ENCODE peak calls at places on chromosome 10, in seven cellular contexts. M, K, A, N, R, H and I are unnamed samples.
A peak's percentile ranks its signal among the peaks of the same experiment; 100 is the strongest.

GRCh38 chr10:20105931-20106330 is 289.7 kb downstream of the PLXDC2 start:
- DNase-seq in H (no peak), A (no peak), N (no peak), K (no peak), M (peak; percentile 65), R (no peak), I (peak; percentile 43)

GRCh38 chr10:128130051-128130450 is 3.8 kb upstream of the MKI67 start:
- DNase-seq in A (no peak), K (no peak), R (no peak), M (peak; percentile 32), N (no peak), H (no peak), I (peak; percentile 42)

GRCh38 chr10:118251791-118252190 is 90.3 kb downstream of the FAM204A start:
- DNase-seq in M (no peak), K (no peak), N (no peak), H (no peak), R (no peak), A (no peak), I (no peak)

GRCh38 chr10:70773461-70773860 is 11.7 kb downstream of the TBATA start:
- DNase-seq in M (no peak), H (no peak), K (no peak), A (no peak), N (no peak), R (peak; percentile 36), I (no peak)

GRCh38 chr10:35413985-35414861 is 77.9 kb downstream of the CCNY start:
- DNase-seq in N (no peak), A (no peak), K (no peak), H (no peak), M (no peak), R (no peak), I (no peak)

GRCh38 chr10:114389429-114389828 is 14.9 kb downstream of the AFAP1L2 start:
- DNase-seq in A (peak; percentile 62), K (peak; percentile 70), M (peak; percentile 65), H (no peak), R (no peak), N (no peak), I (peak; percentile 54)

GRCh38 chr10:13271552-13272163 is 28.2 kb downstream of the PHYH start:
- DNase-seq in R (peak; percentile 85), A (peak; percentile 40), K (peak; percentile 35), H (peak; percentile 39), M (peak; percentile 25), N (peak; percentile 6), I (peak; percentile 11)

GRCh38 chr10:80924063-80924952 is 386.6 kb downstream of the SH2D4B start:
- DNase-seq in K (no peak), R (no peak), H (peak; percentile 13), N (no peak), A (peak; percentile 51), M (peak; percentile 55), I (peak; percentile 57)

GRCh38 chr10:126062132-126063032 is 166.0 kb downstream of the FANK1 start:
- DNase-seq in K (peak; percentile 72), M (peak; percentile 91), R (peak; percentile 98), H (no peak), N (no peak), A (peak; percentile 89), I (peak; percentile 96)

DNA sequence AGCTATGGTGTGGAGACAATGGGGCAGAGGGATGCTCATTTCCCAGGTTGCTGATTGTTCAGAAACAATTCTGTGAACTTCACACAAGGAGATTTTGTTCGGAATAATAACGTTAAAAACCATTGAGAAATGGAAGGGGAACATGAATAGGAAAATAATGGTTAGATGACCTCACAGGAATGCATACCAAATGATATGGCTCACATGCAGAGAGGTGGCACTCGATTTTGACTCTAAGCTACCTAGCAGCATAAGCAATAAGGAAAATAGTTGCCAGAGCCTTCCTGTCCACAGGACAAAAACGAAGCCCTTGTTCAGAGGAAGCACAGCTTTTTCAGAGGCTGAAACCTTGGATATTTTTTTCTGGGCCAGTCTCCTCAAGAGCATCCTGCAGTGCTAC is 293.1 kb downstream of the ZEB1 start:
- DNase-seq in H (no peak), A (no peak), K (no peak), R (no peak), N (no peak), M (no peak), I (no peak)
- H3K4me3 ChIP-seq in H (no peak overlapping the region), A (no peak overlapping the region), K (no peak overlapping the region), R (no peak overlapping the region), N (no peak overlapping the region), M (no peak overlapping the region), I (no peak overlapping the region)

DNA sequence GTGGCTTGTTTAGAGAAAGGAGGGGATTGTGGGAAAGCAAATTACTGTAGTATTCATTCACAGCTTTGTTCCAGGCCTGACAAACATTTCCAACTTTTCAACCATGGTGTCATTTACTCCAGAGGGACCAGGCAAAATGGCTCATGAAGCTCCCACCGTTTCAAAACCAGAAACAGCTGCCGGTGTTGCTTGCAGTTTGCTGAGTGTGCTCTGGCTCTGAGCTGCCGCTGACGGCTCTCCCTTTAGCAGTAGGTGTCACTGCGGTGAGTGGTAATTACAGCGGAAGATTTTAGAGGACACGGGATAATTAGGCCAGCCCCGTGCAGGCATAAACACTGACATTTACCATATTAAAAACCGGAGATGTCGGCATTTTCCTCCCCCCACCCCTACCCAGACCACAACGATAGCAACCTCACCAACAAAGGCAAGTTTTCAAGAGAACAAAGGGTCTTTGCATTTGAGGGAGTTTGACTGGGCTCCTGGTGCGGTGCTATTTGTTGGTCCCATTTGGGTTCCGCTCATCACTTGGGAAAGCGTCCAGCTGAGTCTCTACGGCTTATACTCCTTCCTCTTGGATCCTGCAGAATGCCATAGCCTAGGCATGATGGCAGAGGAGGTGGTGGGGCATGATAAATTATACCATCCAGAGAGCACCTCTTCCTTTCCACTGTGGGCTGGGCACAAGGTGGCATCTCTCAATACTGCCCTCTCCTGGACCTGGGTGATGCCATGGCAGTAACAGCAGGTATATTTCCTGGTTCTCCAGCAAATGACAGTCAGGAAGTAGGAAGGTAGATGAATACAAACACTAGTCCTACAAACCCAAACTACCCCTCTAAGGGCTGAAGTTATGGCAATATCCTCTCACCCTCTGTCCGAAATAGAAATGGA is 1005.2 kb downstream of the KCNMA1 start:
- DNase-seq in R (no peak), A (peak; percentile 34), H (no peak), M (no peak), N (no peak), K (no peak), I (peak; percentile 1)
- TF ChIP-seq CTCF in R (no peak), A (peak; percentile 47), H (peak; percentile 61), M (peak; percentile 24), N (no peak), K (no peak), I (peak; percentile 24)

GRCh38 chr10:96672491-96673175 is 47.7 kb downstream of the PIK3AP1 start:
- DNase-seq in N (no peak), R (no peak), M (no peak), A (no peak), K (no peak), H (no peak), I (no peak)

GRCh38 chr10:96675846-96676245 is 44.5 kb downstream of the PIK3AP1 start:
- DNase-seq in R (no peak), N (no peak), M (no peak), K (no peak), A (no peak), H (no peak), I (no peak)

GRCh38 chr10:96671207-96671890 is 49.0 kb downstream of the PIK3AP1 start:
- DNase-seq in R (no peak), A (no peak), N (no peak), M (no peak), H (no peak), K (no peak), I (no peak)

GRCh38 chr10:96670786-96671185 is 49.5 kb downstream of the PIK3AP1 start:
- DNase-seq in A (peak; percentile 39), R (no peak), H (no peak), K (no peak), N (no peak), M (no peak), I (no peak)

DNA sequence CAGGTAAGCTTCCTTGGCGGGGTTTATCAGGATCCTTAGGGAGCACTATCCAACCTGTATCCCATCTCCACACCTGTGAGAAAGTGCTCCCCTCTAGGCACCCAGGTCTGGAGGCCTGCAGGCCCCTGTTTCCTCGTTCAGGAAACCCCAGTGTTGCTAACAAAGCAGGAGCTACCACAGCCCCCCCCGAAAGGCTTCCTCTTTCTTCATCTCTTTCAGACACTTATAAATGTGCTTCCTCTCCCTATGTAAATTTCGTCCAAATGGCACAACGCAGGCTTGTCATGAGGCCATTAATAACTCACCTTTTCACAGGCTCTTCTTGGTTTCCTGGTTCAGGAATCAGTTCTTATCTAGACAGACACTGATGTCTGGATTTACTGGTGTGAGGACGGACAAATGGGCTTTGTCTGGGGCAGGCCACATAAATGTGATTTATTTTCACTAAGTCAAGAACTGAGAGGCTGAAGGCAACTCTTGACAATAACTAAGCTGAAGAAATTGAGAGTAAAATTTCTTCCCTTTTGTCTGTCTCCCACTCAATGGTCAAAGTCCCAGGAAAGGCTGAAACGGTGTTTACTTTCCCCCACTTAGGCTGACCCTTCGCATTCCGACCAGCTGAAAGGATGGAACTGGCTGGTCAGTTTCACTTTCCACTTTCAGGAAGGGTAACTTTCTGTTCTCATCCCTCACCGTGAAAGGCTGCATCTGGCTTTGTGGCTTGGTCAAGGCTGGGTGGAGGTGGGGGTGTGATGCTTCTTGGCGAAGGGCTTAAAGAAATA is 46.8 kb downstream of the PIK3AP1 start:
- DNase-seq in A (peak; percentile 20), H (no peak), K (peak; percentile 70), M (peak; percentile 28), N (peak; percentile 29), R (no peak), I (peak; percentile 9)
- H3K4me3 ChIP-seq in A (no peak overlapping the region), H (peak overlapping the region; percentile 15), K (peak overlapping the region; percentile 24), M (no peak overlapping the region), N (peak overlapping the region; percentile 44), R (no peak overlapping the region), I (no peak overlapping the region)

DNA sequence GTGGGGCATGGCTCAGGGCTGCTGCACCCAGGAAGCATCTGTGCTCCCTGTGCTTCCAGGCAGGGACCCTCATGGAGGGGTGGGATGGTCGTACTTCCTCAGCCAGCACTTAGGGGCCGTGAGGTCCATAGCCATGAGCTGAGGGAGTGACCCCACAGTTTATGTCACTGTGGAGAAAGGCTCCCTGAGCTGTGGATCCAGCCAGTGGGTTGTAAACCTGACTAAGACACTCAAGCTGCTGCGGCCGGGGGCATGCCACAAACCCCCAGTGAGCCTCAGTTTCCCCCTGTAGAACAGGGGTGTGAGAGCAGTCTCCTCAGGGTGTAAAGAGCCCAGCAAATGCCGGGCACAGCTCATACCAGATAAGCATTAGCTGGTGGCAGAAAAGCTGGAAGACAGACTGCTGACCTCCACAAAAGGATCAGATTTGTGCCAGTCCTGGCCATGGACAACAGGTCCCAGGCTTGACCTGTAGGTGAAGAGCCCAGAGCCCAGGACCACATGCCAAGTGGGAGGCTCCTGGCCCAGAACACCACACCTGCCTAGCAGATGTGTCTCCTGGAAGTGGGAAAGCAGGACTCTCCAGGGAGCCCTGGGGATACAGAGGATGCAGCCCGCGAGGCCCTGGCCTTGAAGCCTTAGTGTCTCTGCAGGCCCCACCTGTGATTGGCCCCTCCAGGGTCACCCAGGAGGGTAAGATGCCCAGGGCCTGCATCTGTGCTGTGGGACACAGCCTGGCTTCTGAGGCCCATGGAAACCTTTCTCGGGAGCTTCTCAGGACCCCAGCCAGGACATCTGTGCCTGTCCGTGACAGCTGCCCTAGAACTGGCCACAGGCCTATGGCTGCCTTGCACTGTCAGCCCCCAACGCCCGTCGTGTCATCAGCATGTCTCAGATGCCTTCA is 78.1 kb upstream of the RET start:
- DNase-seq in H (no peak), A (no peak), K (no peak), M (no peak), R (peak; percentile 80), N (no peak), I (no peak)
- TF ChIP-seq CTCF in H (no peak), A (no peak), K (no peak), M (no peak), R (no peak), N (no peak), I (no peak)

GRCh38 chr10:11173062-11173461 is 155.4 kb downstream of the CELF2 start:
- DNase-seq in A (no peak), K (no peak), M (no peak), H (no peak), R (no peak), N (no peak), I (no peak)
- H3K4me3 ChIP-seq in A (no peak overlapping the region), K (no peak overlapping the region), M (no peak overlapping the region), H (peak overlapping the region; percentile 28), R (no peak overlapping the region), N (peak overlapping the region; percentile 6), I (no peak overlapping the region)